ENCODE peak calls at places on chromosome X, in four cellular contexts. W, M, F and N are unnamed samples.
A peak's percentile ranks its signal among the peaks of the same experiment; 100 is the strongest.

GRCh38 chrX:131821945-131822622 is 201.0 kb upstream of the STK26 start:
- DNase-seq in W (no peak), M (no peak), F (peak; percentile 85), N (peak; percentile 85)

GRCh38 chrX:120672389-120672788 is 42.5 kb upstream of the C1GALT1C1 start:
- DNase-seq in W (peak; percentile 85), M (no peak), F (no peak), N (peak; percentile 64)

GRCh38 chrX:10939384-10939783 is 171.7 kb upstream of the HCCS start:
- DNase-seq in W (no peak), M (no peak), F (no peak), N (peak; percentile 16)

GRCh38 chrX:68833855-68834331 is 5.1 kb downstream of the EFNB1 start:
- DNase-seq in W (no peak), M (no peak), F (no peak), N (no peak)

GRCh38 chrX:34624416-34624815 is 32.7 kb downstream of the TMEM47 start:
- DNase-seq in W (no peak), M (no peak), F (no peak), N (peak; percentile 15)

GRCh38 chrX:130592204-130592603 is 190.4 kb downstream of the RBMX2 start:
- DNase-seq in W (no peak), M (no peak), F (no peak), N (no peak)

GRCh38 chrX:119762718-119763117 is 4.3 kb downstream of the SOWAHD start:
- DNase-seq in W (no peak), M (no peak), F (no peak), N (no peak)

GRCh38 chrX:65862638-65863037 is 177.2 kb downstream of the VSIG4 start:
- DNase-seq in W (no peak), M (no peak), F (no peak), N (no peak)

GRCh38 chrX:16671005-16671404 is 21.0 kb downstream of the S100G start:
- DNase-seq in W (peak; percentile 56), M (peak; percentile 46), F (no peak), N (peak; percentile 72)

GRCh38 chrX:23699636-23700194 is 32.4 kb downstream of the PRDX4 start:
- DNase-seq in W (no peak), M (peak; percentile 56), F (no peak), N (peak; percentile 14)

GRCh38 chrX:25941559-25942250 is 196.4 kb upstream of the MAGEB18 start:
- DNase-seq in W (peak; percentile 83), M (no peak), F (no peak), N (no peak)

GRCh38 chrX:22712942-22713341 is 286.8 kb upstream of the DDX53 start:
- DNase-seq in W (no peak), M (no peak), F (no peak), N (no peak)

GRCh38 chrX:48918303-48918643 is 551 bp downstream of the PIM2 start:
- DNase-seq in W (no peak), M (no peak), F (no peak), N (no peak)

GRCh38 chrX:261858-262390 is 19.3 kb upstream of the PLCXD1 start:
- DNase-seq in W (no peak), M (no peak), F (no peak), N (no peak)

GRCh38 chrX:119062750-119063374 is 9.9 kb upstream of the CT47C1 start:
- DNase-seq in W (no peak), M (no peak), F (no peak), N (peak; percentile 19)

GRCh38 chrX:37712458-37712857 is 26.9 kb downstream of the XK start:
- DNase-seq in W (no peak), M (no peak), F (no peak), N (no peak)
- TF ChIP-seq FOS in W (no peak), M (no peak), F (no peak), N (no peak)

DNA sequence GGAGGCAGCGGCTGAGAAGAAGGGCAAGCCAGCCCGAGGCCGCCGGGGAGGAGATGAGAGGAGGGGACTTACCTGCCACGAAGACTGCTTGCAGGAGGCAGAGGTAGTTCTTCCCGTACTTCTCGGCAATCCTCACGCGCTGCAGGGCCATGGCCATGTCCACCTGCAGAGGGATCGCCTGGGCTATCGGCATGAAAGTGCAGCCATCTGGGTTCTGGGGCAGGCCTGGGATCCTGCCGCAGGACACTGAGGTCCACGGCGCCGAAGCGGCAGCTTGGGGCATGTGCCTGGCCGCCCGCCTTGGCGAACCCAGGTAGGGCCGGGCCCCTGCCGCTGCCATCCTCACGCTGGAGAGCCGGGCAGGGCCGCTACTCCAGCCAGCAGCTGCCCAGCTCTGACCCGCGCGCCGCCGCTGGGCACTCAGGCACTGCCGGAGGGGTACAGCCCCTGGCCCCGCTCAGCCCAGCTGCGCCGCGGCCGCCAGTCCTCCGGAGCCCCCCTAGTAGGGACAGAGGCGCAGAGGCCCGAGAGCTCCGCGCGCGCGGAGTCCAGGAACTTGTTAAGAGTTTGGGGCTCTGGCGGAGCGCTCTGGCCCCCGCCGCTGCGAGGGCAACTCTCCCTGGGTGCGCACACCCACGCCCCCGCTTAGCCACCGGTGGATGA is 16.0 kb downstream of the MCF2 start:
- DNase-seq in W (peak; percentile 1), M (no peak), F (no peak), N (no peak)
- H2AFZ ChIP-seq in W (peak overlapping the region; percentile 59), M (no peak overlapping the region), F (no peak overlapping the region), N (peak overlapping the region; percentile 73)

DNA sequence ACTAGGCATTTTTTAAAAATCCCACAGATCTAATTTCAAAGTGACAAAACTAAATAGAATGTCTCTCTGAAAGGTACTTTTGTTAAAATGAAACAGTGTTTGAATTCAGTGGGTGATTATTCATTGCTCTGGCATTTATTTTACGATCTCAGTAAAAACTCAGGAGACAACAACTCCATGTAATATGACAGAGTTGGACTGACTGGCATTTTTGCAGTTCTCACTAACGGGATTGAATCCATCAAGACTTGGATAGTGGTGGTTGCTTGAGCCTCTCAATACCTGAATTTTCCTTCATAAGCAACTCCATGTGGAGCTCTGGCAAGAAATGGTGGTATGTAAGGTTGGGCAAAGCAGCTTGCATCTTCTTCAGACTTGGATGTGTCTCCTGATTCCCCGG is 72.6 kb downstream of the FRMPD4 start:
- DNase-seq in W (no peak), M (no peak), F (no peak), N (peak; percentile 31)
- TF ChIP-seq FOS in W (no peak), M (no peak), F (no peak), N (no peak)

GRCh38 chrX:115344885-115345653 is 55.6 kb downstream of the LUZP4 start:
- DNase-seq in W (peak; percentile 94), M (no peak), F (no peak), N (peak; percentile 95)
- H2AFZ ChIP-seq in W (peak overlapping the region; percentile 73), M (no peak overlapping the region), F (no peak overlapping the region), N (no peak overlapping the region)